ENCODE peak calls at places on chromosome 20, in four cellular contexts. One of them, this sample, is unnamed.

GRCh38 chr20:57384953-57385761 is 6.0 kb upstream of the RBM38 start:
- DNase-seq in heart left ventricle: peak
- DNase-seq in AG09309: no peak
- DNase-seq in AG10803: no peak
- DNase-seq in this sample: no peak

GRCh38 chr20:59938696-59939051 is 1.4 kb downstream of the PPP1R3D start:
- DNase-seq in AG10803: peak
- DNase-seq in heart left ventricle: peak
- DNase-seq in AG09309: no peak
- DNase-seq in this sample: peak

GRCh38 chr20:36243726-36244125 is 7.4 kb downstream of the AAR2 start:
- DNase-seq in heart left ventricle: no peak
- DNase-seq in AG10803: no peak
- DNase-seq in AG09309: no peak
- DNase-seq in this sample: no peak

GRCh38 chr20:50824137-50824536 is 29.3 kb downstream of the BCAS4 start:
- DNase-seq in AG09309: no peak
- DNase-seq in AG10803: peak
- DNase-seq in heart left ventricle: no peak
- DNase-seq in this sample: peak

GRCh38 chr20:31570735-31571617 is 34.1 kb upstream of the ID1 start:
- DNase-seq in heart left ventricle: no peak
- DNase-seq in AG09309: no peak
- DNase-seq in AG10803: peak
- DNase-seq in this sample: peak

GRCh38 chr20:23231561-23232218 is 118.9 kb upstream of the NXT1 start:
- DNase-seq in AG09309: no peak
- DNase-seq in heart left ventricle: no peak
- DNase-seq in AG10803: peak
- DNase-seq in this sample: peak

GRCh38 chr20:61387204-61387958 is 135.3 kb downstream of the CDH4 start:
- DNase-seq in AG10803: peak
- DNase-seq in AG09309: no peak
- DNase-seq in heart left ventricle: no peak
- DNase-seq in this sample: peak

GRCh38 chr20:32354592-32355416 is 3.3 kb upstream of the ASXL1 start:
- DNase-seq in heart left ventricle: no peak
- DNase-seq in AG10803: peak
- DNase-seq in AG09309: no peak
- DNase-seq in this sample: peak

GRCh38 chr20:11324990-11325389 is 592.7 kb upstream of the BTBD3 start:
- DNase-seq in AG09309: no peak
- DNase-seq in heart left ventricle: no peak
- DNase-seq in AG10803: no peak
- DNase-seq in this sample: no peak

GRCh38 chr20:63895886-63896135 is 885 bp downstream of the DNAJC5 start:
- DNase-seq in AG10803: peak
- DNase-seq in AG09309: no peak
- DNase-seq in heart left ventricle: no peak
- DNase-seq in this sample: no peak

GRCh38 chr20:3785240-3786125 is 1.1 kb downstream of the CENPB start:
- DNase-seq in AG10803: peak
- DNase-seq in AG09309: no peak
- DNase-seq in heart left ventricle: peak
- DNase-seq in this sample: peak

GRCh38 chr20:11672959-11673358 is 244.7 kb upstream of the BTBD3 start:
- DNase-seq in AG10803: no peak
- DNase-seq in AG09309: no peak
- DNase-seq in heart left ventricle: no peak
- DNase-seq in this sample: no peak

GRCh38 chr20:61168605-61169004 is 83.5 kb upstream of the CDH4 start:
- DNase-seq in AG09309: no peak
- DNase-seq in AG10803: no peak
- DNase-seq in heart left ventricle: no peak
- DNase-seq in this sample: no peak

GRCh38 chr20:64077094-64077493 is 2.2 kb downstream of the RGS19 start:
- DNase-seq in AG09309: no peak
- DNase-seq in AG10803: no peak
- DNase-seq in heart left ventricle: no peak
- DNase-seq in this sample: no peak

GRCh38 chr20:32457476-32457986 is 99.4 kb downstream of the ASXL1 start:
- DNase-seq in heart left ventricle: peak
- DNase-seq in AG09309: no peak
- DNase-seq in AG10803: peak
- DNase-seq in this sample: peak

GRCh38 chr20:58598271-58599015 is 52.6 kb upstream of the STX16 start:
- DNase-seq in AG09309: peak
- DNase-seq in heart left ventricle: peak
- DNase-seq in AG10803: peak
- DNase-seq in this sample: peak

GRCh38 chr20:10864076-10864672 is 190.4 kb upstream of the JAG1 start:
- DNase-seq in heart left ventricle: peak
- DNase-seq in AG09309: no peak
- DNase-seq in AG10803: peak
- DNase-seq in this sample: no peak

GRCh38 chr20:35742741-35743523 is 872 bp upstream of the RBM39 start:
- DNase-seq in AG10803: no peak
- DNase-seq in heart left ventricle: no peak
- DNase-seq in AG09309: no peak
- DNase-seq in this sample: no peak

GRCh38 chr20:6162239-6162638 is 39.4 kb upstream of the FERMT1 start:
- DNase-seq in AG09309: no peak
- DNase-seq in AG10803: peak
- DNase-seq in heart left ventricle: peak
- DNase-seq in this sample: no peak

GRCh38 chr20:2815242-2815900 is 584 bp downstream of the C20orf141 start:
- DNase-seq in heart left ventricle: no peak
- DNase-seq in AG09309: no peak
- DNase-seq in AG10803: no peak
- DNase-seq in this sample: no peak

GRCh38 chr20:38129248-38129865 is 35.7 kb downstream of the TGM2 start:
- DNase-seq in AG10803: no peak
- DNase-seq in AG09309: no peak
- DNase-seq in heart left ventricle: no peak
- DNase-seq in this sample: no peak

GRCh38 chr20:31698803-31699718 is 23.6 kb downstream of the BCL2L1 start:
- DNase-seq in AG09309: peak
- DNase-seq in heart left ventricle: peak
- DNase-seq in AG10803: peak
- DNase-seq in this sample: peak

GRCh38 chr20:5522422-5522821 is 205.7 kb upstream of the PROKR2 start:
- DNase-seq in AG10803: no peak
- DNase-seq in AG09309: no peak
- DNase-seq in heart left ventricle: no peak
- DNase-seq in this sample: no peak

GRCh38 chr20:49572857-49573256 is 4.9 kb upstream of the PTGIS start:
- DNase-seq in heart left ventricle: no peak
- DNase-seq in AG10803: no peak
- DNase-seq in AG09309: no peak
- DNase-seq in this sample: no peak

DNA sequence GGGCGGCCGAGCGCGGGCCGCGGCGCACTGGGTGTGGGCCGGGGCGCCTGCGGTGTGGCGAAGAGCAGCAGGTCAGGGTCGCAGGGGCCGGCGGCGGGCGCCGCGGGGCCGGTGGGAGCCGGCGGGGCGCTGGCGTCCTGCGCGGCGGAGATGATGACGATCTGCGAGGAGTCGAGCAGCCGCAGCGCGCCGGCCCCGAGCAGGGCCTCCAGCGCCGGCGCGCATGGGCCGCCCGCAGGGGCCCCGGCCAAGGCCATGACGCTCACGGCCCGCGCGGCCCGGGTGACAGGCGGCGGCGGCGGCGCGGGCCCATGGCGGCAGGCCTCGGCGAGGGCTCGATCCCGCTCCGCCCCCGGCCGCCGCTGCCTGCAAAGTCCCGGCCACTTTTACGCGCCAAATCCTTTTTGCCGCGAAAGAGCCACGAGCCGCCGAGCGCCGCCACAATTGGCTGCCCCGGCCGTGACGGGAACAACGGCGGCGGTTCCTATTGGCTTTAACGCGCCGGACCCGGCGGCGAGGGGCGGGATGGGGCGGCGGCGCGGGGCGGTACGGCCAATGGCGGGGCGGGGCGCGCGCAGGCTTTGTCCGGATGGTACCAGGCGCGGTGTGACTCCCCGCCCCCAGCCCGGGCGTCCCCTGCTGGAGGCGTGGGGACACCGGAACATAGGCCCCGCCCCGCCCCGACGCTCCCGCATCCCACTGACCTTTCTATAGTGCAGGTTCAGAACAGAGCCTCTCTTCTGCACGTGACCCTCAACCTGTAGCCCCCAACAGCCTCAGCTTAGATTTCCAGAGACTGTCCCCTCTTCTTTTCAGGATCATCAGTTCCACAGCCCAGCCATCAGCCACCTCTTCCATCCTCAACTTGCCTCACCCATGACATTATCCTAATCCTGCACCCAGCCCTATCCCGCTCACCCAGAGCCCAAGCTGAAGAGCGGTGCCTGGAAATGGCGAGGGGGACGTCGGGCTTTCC is at the start of gene E2F1:
- DNase-seq in AG09309: no peak
- DNase-seq in AG10803: peak
- DNase-seq in heart left ventricle: peak
- DNase-seq in this sample: peak
- TF ChIP-seq CTCF in AG09309: peak
- TF ChIP-seq CTCF in AG10803: peak
- TF ChIP-seq CTCF in heart left ventricle: peak
- TF ChIP-seq CTCF in this sample: peak

GRCh38 chr20:18906046-18906445 is 92.5 kb downstream of the SCP2D1 start:
- DNase-seq in heart left ventricle: no peak
- DNase-seq in AG10803: no peak
- DNase-seq in AG09309: no peak
- DNase-seq in this sample: no peak

GRCh38 chr20:18904192-18904591 is 90.6 kb downstream of the SCP2D1 start:
- DNase-seq in AG09309: no peak
- DNase-seq in AG10803: no peak
- DNase-seq in heart left ventricle: no peak
- DNase-seq in this sample: no peak

GRCh38 chr20:18907353-18907752 is 93.8 kb downstream of the SCP2D1 start:
- DNase-seq in heart left ventricle: no peak
- DNase-seq in AG10803: no peak
- DNase-seq in AG09309: no peak
- DNase-seq in this sample: no peak

GRCh38 chr20:18902181-18902725 is 88.7 kb downstream of the SCP2D1 start:
- DNase-seq in AG09309: no peak
- DNase-seq in AG10803: no peak
- DNase-seq in heart left ventricle: no peak
- DNase-seq in this sample: no peak

GRCh38 chr20:18904624-18905023 is 91.0 kb downstream of the SCP2D1 start:
- DNase-seq in AG09309: no peak
- DNase-seq in AG10803: peak
- DNase-seq in heart left ventricle: no peak
- DNase-seq in this sample: no peak
- TF ChIP-seq CTCF in AG09309: peak
- TF ChIP-seq CTCF in AG10803: peak
- TF ChIP-seq CTCF in heart left ventricle: peak
- TF ChIP-seq CTCF in this sample: no peak

DNA sequence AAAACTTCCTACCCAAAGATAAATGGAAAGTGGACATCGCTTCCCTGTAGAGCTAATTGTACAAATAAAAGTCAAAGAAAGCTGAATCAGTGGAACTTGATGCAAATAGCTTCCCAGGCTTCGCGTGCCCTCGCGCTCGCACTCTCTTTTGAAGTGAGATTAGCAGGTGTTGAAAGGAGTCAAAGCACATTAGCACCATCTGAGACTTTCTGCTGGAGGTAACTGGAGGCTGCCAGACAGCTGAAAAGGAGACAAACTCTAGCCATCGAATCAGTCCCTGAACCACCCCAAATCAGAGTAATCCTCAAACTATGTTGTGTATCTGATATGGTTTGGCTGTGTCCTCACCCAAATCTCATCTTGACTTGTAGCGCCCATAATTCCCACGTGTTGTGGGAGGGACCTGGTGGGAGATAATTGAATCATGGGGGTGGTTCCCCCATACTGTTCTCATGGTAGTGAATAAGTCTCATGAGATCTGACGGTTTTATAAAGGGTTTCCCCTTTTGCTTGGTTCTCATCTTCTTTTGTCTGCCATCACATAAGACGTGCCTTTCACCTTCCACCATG is 23.7 kb downstream of the SULF2 start:
- DNase-seq in AG09309: no peak
- DNase-seq in AG10803: no peak
- DNase-seq in heart left ventricle: no peak
- DNase-seq in this sample: no peak
- TF ChIP-seq CTCF in AG09309: no peak
- TF ChIP-seq CTCF in AG10803: no peak
- TF ChIP-seq CTCF in heart left ventricle: no peak
- TF ChIP-seq CTCF in this sample: no peak

GRCh38 chr20:39424923-39425678 is 463.0 kb downstream of the DHX35 start:
- DNase-seq in AG10803: no peak
- DNase-seq in heart left ventricle: no peak
- DNase-seq in AG09309: no peak
- DNase-seq in this sample: no peak

GRCh38 chr20:39433461-39433860 is 471.3 kb downstream of the DHX35 start:
- DNase-seq in AG10803: no peak
- DNase-seq in heart left ventricle: no peak
- DNase-seq in AG09309: no peak
- DNase-seq in this sample: no peak

GRCh38 chr20:39429716-39430115 is 467.6 kb downstream of the DHX35 start:
- DNase-seq in AG09309: no peak
- DNase-seq in AG10803: no peak
- DNase-seq in heart left ventricle: no peak
- DNase-seq in this sample: no peak
- TF ChIP-seq CTCF in AG09309: no peak
- TF ChIP-seq CTCF in AG10803: peak
- TF ChIP-seq CTCF in heart left ventricle: peak
- TF ChIP-seq CTCF in this sample: peak

DNA sequence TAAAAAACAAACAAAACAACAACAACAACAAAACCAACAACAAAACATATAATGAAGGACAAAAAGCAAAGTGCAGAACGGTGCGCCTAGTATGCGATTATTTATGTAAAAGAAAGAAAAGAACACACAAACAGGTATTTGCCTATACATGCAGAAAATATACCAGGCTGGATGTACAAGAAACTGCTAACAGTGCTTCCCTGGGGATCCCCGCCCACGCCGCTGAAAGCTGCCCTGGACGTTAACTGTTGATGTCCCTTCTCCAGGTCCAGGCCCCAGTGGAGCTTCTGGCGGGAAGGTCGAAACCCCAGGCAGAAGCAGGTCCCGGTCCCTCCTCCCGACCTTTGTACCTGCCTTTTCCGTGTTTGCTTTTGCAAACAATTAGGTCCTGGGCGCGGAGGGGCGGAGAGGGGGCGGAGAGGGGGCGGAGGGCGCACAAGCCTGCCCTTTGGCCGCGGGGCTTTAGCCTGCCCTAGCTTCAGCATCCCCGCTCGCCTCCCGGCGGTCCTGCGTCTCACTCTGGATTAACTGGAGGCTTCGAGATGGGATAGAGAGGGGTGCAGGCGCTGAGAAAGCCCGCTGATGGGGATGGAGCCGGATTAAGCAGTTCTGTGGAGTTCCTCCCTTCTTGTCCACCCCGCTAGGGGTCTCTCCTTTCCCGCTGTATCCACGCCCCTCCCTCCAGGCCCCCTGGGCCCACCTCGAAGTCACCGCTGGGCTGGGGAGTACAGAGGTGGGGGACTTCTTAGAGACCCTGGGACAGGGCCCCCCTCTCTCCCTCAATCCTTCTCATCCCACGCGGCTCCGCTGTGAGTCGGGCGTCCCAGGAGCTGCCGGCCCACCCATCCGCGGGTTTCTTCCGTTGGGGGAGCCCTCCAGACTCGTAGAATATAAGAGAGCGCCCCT is 8.2 kb upstream of the AHCY start:
- DNase-seq in AG09309: no peak
- DNase-seq in AG10803: no peak
- DNase-seq in heart left ventricle: no peak
- DNase-seq in this sample: no peak
- TF ChIP-seq CTCF in AG09309: no peak
- TF ChIP-seq CTCF in AG10803: peak
- TF ChIP-seq CTCF in heart left ventricle: no peak
- TF ChIP-seq CTCF in this sample: peak

This sample was measured in HFFc6.